ENCODE peak calls at places on chromosomes 3 and 15, in five cellular contexts. X, M, F, Q and L are unnamed samples.

GRCh38 chr15:85354432-85354831 is 26.0 kb upstream of the AKAP13 start:
- DNase-seq in X (no peak), M (no peak), F (peak; percentile 26), Q (no peak), L (no peak)

GRCh38 chr3:43770426-43771103 is 79.8 kb downstream of the ABHD5 start:
- DNase-seq in X (peak; percentile 69), M (peak; percentile 30), F (peak; percentile 40), Q (no peak), L (peak; percentile 50)

GRCh38 chr15:66253643-66254363 is at the start of gene MEGF11:
- DNase-seq in X (peak; percentile 13), M (peak; percentile 28), F (peak; percentile 37), Q (peak; percentile 56), L (peak; percentile 6)

GRCh38 chr3:159814161-159814560 is 174.5 kb upstream of the IL12A start:
- DNase-seq in X (peak; percentile 68), M (no peak), F (peak; percentile 55), Q (no peak), L (no peak)

GRCh38 chr3:12706504-12707253 is 42.8 kb upstream of the RAF1 start:
- DNase-seq in X (peak; percentile 69), M (peak; percentile 79), F (peak; percentile 79), Q (peak; percentile 61), L (peak; percentile 75)

GRCh38 chr15:58221591-58222241 is 83.5 kb downstream of the AQP9 start:
- DNase-seq in X (peak; percentile 18), M (peak; percentile 58), F (peak; percentile 61), Q (peak; percentile 34), L (peak; percentile 10)

GRCh38 chr3:172877011-172877410 is 126.5 kb downstream of the ECT2 start:
- DNase-seq in X (no peak), M (no peak), F (peak; percentile 53), Q (no peak), L (no peak)

GRCh38 chr15:65893060-65893459 is 23.8 kb downstream of the RAB11A start:
- DNase-seq in X (no peak), M (no peak), F (no peak), Q (no peak), L (peak; percentile 25)

GRCh38 chr3:16484216-16484615 is 29.3 kb downstream of the RFTN1 start:
- DNase-seq in X (peak; percentile 42), M (peak; percentile 96), F (peak; percentile 96), Q (no peak), L (no peak)

GRCh38 chr3:132317229-132317948 is at the start of gene ACP3:
- DNase-seq in X (peak; percentile 15), M (peak; percentile 89), F (peak; percentile 73), Q (no peak), L (no peak)

GRCh38 chr3:141412087-141412935 is 44.0 kb downstream of the ZBTB38 start:
- DNase-seq in X (peak; percentile 64), M (peak; percentile 97), F (peak; percentile 97), Q (no peak), L (peak; percentile 72)

GRCh38 chr3:87333393-87333892 is 57.1 kb upstream of the POU1F1 start:
- DNase-seq in X (no peak), M (peak; percentile 48), F (peak; percentile 95), Q (no peak), L (peak; percentile 40)

GRCh38 chr3:171811913-171812321 is 1.6 kb upstream of the PLD1 start:
- DNase-seq in X (no peak), M (peak; percentile 82), F (peak; percentile 89), Q (no peak), L (no peak)

GRCh38 chr3:106822204-106822603 is 555.0 kb upstream of the CCDC54 start:
- DNase-seq in X (no peak), M (no peak), F (no peak), Q (no peak), L (no peak)

GRCh38 chr3:172155880-172156279 is 116.5 kb downstream of the FNDC3B start:
- DNase-seq in X (no peak), M (no peak), F (no peak), Q (no peak), L (no peak)

GRCh38 chr3:184741798-184742675 is 30.2 kb upstream of the MAGEF1 start:
- DNase-seq in X (no peak), M (no peak), F (no peak), Q (no peak), L (no peak)
- TF ChIP-seq CTCF in X (no peak), M (no peak), F (no peak), Q (no peak), L (no peak)

GRCh38 chr3:138686771-138687221 is 78.2 kb downstream of the FAIM start:
- DNase-seq in X (no peak), M (peak; percentile 82), F (peak; percentile 65), Q (no peak), L (no peak)

GRCh38 chr3:138692152-138692551 is 83.6 kb downstream of the FAIM start:
- DNase-seq in X (no peak), M (no peak), F (no peak), Q (no peak), L (no peak)

GRCh38 chr3:138690036-138690435 is 81.5 kb downstream of the FAIM start:
- DNase-seq in X (no peak), M (no peak), F (no peak), Q (no peak), L (no peak)

GRCh38 chr3:138687236-138687635 is 78.7 kb downstream of the FAIM start:
- DNase-seq in X (no peak), M (peak; percentile 76), F (peak; percentile 69), Q (no peak), L (no peak)

GRCh38 chr3:138688871-138689299 is 80.3 kb downstream of the FAIM start:
- DNase-seq in X (no peak), M (no peak), F (no peak), Q (no peak), L (no peak)
- TF ChIP-seq CTCF in X (no peak), M (no peak), F (no peak), Q (no peak), L (no peak)

DNA sequence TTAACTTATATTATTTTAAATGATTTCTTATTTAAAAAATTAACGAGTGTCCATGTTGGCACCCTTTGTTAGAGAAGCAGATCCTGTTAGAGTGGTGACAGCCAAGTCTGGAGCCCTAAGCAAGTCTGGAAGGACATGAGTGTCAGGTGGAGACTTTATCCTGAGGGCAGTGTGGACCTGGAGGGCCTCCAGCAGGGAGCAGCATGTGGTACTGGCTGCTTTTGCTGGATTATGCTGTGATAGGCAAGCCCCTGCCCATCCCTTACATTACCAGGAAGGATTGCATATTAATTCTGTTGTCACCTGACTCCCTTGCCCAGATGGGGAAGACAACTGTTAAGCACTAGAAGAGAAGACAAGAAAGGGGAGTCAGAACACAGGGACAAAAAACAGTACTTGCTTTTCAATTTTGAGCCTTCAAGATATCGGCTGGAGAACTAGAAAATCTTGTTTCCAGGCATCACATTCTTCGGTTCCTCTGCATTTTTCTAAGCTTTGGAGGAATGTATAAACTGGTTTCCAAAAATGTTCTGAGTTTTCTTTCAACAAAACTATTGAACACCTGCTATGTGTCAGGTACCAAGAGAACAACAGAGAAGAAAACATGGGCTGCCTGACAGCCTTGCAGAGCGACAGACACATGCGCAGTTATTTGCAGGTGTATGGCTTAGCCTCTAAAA is 22.7 kb downstream of the ZNF860 start:
- DNase-seq in X (no peak), M (no peak), F (no peak), Q (no peak), L (no peak)
- TF ChIP-seq CTCF in X (no peak), M (no peak), F (no peak), Q (no peak), L (no peak)

GRCh38 chr3:184351511-184352148 is 9.8 kb downstream of the CLCN2 start:
- DNase-seq in X (no peak), M (no peak), F (no peak), Q (no peak), L (no peak)
- TF ChIP-seq CTCF in X (no peak), M (no peak), F (no peak), Q (no peak), L (no peak)

GRCh38 chr3:189948724-189949045 is 172.0 kb downstream of the P3H2 start:
- DNase-seq in X (no peak), M (no peak), F (no peak), Q (no peak), L (no peak)
- TF ChIP-seq CTCF in X (no peak), M (no peak), F (no peak), Q (no peak), L (no peak)

GRCh38 chr15:69380100-69380725 is 33.9 kb upstream of the KIF23 start:
- DNase-seq in X (no peak), M (no peak), F (peak; percentile 33), Q (no peak), L (no peak)
- TF ChIP-seq CTCF in X (no peak), M (peak; percentile 21), F (peak; percentile 24), Q (no peak), L (no peak)

GRCh38 chr3:113498221-113499005 is 16.5 kb downstream of the SPICE1 start:
- DNase-seq in X (no peak), M (peak; percentile 28), F (peak; percentile 82), Q (no peak), L (no peak)

GRCh38 chr3:113496924-113497323 is 18.0 kb downstream of the SPICE1 start:
- DNase-seq in X (no peak), M (peak; percentile 67), F (peak; percentile 66), Q (no peak), L (no peak)

GRCh38 chr3:113499081-113499480 is 15.9 kb downstream of the SPICE1 start:
- DNase-seq in X (no peak), M (no peak), F (peak; percentile 14), Q (no peak), L (no peak)

DNA sequence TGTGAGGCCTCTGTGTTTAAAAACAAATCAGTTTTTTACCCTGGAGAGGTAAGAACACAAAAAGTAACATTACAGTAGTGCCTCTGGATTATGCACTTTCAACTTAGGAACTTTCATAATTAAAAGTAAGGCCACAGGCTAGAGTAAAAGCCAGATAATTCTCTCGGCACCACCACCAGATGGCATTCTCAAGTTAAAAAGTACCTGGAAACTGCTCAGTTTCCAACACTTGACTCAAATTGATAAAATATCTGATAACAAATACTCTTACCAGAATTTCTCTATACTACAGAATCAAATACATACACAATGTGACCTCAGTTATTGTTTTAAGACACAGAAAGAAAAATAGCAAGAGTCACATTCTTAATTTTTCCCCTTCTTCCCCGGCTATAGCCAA is 19.9 kb downstream of the SPICE1 start:
- DNase-seq in X (peak; percentile 31), M (peak; percentile 42), F (peak; percentile 55), Q (no peak), L (peak; percentile 61)
- TF ChIP-seq CTCF in X (peak; percentile 43), M (peak; percentile 40), F (peak; percentile 33), Q (no peak), L (peak; percentile 27)

GRCh38 chr3:192237992-192238608 is 489.2 kb downstream of the FGF12 start:
- DNase-seq in X (no peak), M (no peak), F (no peak), Q (peak; percentile 23), L (no peak)
- TF ChIP-seq CTCF in X (no peak), M (no peak), F (no peak), Q (peak; percentile 28), L (no peak)